ENCODE peak calls at places on chromosome 7, in nine cellular contexts. B is H1; N is endothelial cell of umbilical vein; F is CD4-positive, alpha-beta T cell; C is right lobe of liver; M is psoas muscle; A is heart right ventricle; Z is A673; E is RWPE1. H is an unnamed sample.
A peak's percentile ranks its signal among the peaks of the same experiment; 100 is the strongest.

GRCh38 chr7:129739427-129739826 is 127.9 kb downstream of the NRF1 start:
- DNase-seq in B (no peak), N (peak; percentile 54), F (no peak), C (no peak), M (peak; percentile 25), A (no peak), Z (peak; percentile 25), E (no peak), H (no peak)

GRCh38 chr7:145105561-145105960 is 269.7 kb upstream of the TPK1 start:
- DNase-seq in B (no peak), N (no peak), F (no peak), C (no peak), M (no peak), A (no peak), Z (peak; percentile 15), E (no peak), H (no peak)

GRCh38 chr7:155211761-155212160 is 85.9 kb upstream of the INSIG1 start:
- DNase-seq in B (no peak), N (no peak), F (no peak), C (no peak), M (no peak), A (no peak), Z (no peak), E (no peak), H (no peak)

GRCh38 chr7:93461350-93461749 is 113.2 kb downstream of the CALCR start:
- DNase-seq in B (no peak), N (no peak), F (no peak), C (no peak), M (no peak), A (no peak), Z (peak; percentile 27), E (peak; percentile 2), H (no peak)

GRCh38 chr7:138887085-138887705 is 89.2 kb upstream of the ATP6V0A4 start:
- DNase-seq in B (no peak), N (no peak), F (no peak), C (no peak), M (no peak), A (no peak), Z (no peak), E (no peak), H (no peak)

GRCh38 chr7:44224216-44224950 is 23.6 kb downstream of the YKT6 start:
- DNase-seq in B (no peak), N (no peak), F (no peak), C (no peak), M (peak; percentile 9), A (peak; percentile 6), Z (no peak), E (peak; percentile 30), H (no peak)

GRCh38 chr7:40644454-40645188 is 509.8 kb downstream of the SUGCT start:
- DNase-seq in B (no peak), N (no peak), F (no peak), C (no peak), M (no peak), A (no peak), Z (no peak), E (no peak), H (no peak)

GRCh38 chr7:54541941-54542618 is at the start of gene VSTM2A:
- DNase-seq in B (peak; percentile 79), N (peak; percentile 1), F (no peak), C (no peak), M (no peak), A (no peak), Z (no peak), E (peak; percentile 13), H (no peak)

GRCh38 chr7:13770305-13770704 is 219.2 kb downstream of the ETV1 start:
- DNase-seq in B (no peak), N (no peak), F (no peak), C (no peak), M (no peak), A (no peak), Z (no peak), E (peak; percentile 1), H (no peak)

GRCh38 chr7:97971120-97971989 is 18.6 kb downstream of the OCM2 start:
- DNase-seq in B (no peak), N (peak; percentile 44), F (peak; percentile 6), C (no peak), M (no peak), A (no peak), Z (peak; percentile 43), E (peak; percentile 36), H (peak; percentile 53)

GRCh38 chr7:97973206-97973658 is 16.8 kb downstream of the OCM2 start:
- DNase-seq in B (peak; percentile 57), N (no peak), F (no peak), C (no peak), M (no peak), A (no peak), Z (no peak), E (no peak), H (no peak)

GRCh38 chr7:97971990-97972943 is 17.7 kb downstream of the OCM2 start:
- DNase-seq in B (peak; percentile 69), N (peak; percentile 44), F (peak; percentile 79), C (peak; percentile 81), M (peak; percentile 80), A (peak; percentile 84), Z (peak; percentile 87), E (peak; percentile 85), H (peak; percentile 93)
- TF ChIP-seq CTCF in B (no peak), N (peak; percentile 9), F (peak; percentile 28), C (peak; percentile 21), M (peak; percentile 5), A (no peak), Z (peak; percentile 53), E (peak; percentile 45), H (peak; percentile 67)

GRCh38 chr7:87564290-87564963 is 36.3 kb downstream of the ABCB1 start:
- DNase-seq in B (peak; percentile 57), N (peak; percentile 7), F (no peak), C (peak; percentile 70), M (no peak), A (no peak), Z (peak; percentile 26), E (peak; percentile 17), H (peak; percentile 25)
- TF ChIP-seq CTCF in B (peak; percentile 88), N (peak; percentile 44), F (peak; percentile 61), C (peak; percentile 55), M (peak; percentile 12), A (no peak), Z (peak; percentile 53), E (peak; percentile 43), H (peak; percentile 34)

GRCh38 chr7:81715984-81716588 is 53.8 kb downstream of the HGF start:
- DNase-seq in B (no peak), N (peak; percentile 30), F (no peak), C (no peak), M (no peak), A (no peak), Z (peak; percentile 77), E (peak; percentile 14), H (no peak)
- TF ChIP-seq CTCF in B (peak; percentile 36), N (peak; percentile 26), F (no peak), C (no peak), M (no peak), A (no peak), Z (peak; percentile 62), E (peak; percentile 76), H (no peak)

GRCh38 chr7:112571852-112572607 is 91.2 kb downstream of the LSMEM1 start:
- DNase-seq in B (no peak), N (no peak), F (no peak), C (no peak), M (no peak), A (no peak), Z (no peak), E (no peak), H (no peak)
- TF ChIP-seq CTCF in B (peak; percentile 44), N (no peak), F (no peak), C (no peak), M (no peak), A (no peak), Z (peak; percentile 45), E (no peak), H (peak; percentile 9)

H was measured in GM20000.